ENCODE peak calls at places on chromosomes 16 and 17, in five cellular contexts. O is GM12878, Y is K562, L is HepG2, F is H1. Q is an unnamed sample.

GRCh38 chr17:78589031-78589675 is 12.0 kb upstream of the DNAH17 start:
- DNase-seq in L (peak), O (no peak), Y (no peak), F (no peak), Q (no peak)

GRCh38 chr16:55056585-55057520 is 126.2 kb downstream of the IRX5 start:
- DNase-seq in F (no peak), Y (no peak), L (no peak), O (no peak), Q (peak)

GRCh38 chr17:79201536-79202227 is 127.1 kb downstream of the ENGASE start:
- DNase-seq in F (no peak), O (no peak), L (no peak), Y (no peak), Q (no peak)

GRCh38 chr16:67939507-67940435 is 3.1 kb upstream of the PSMB10 start:
- DNase-seq in Y (no peak), L (no peak), O (no peak), F (no peak), Q (no peak)

GRCh38 chr17:44191941-44192496 is 5.2 kb downstream of the TMUB2 start:
- DNase-seq in L (no peak), F (peak), O (no peak), Y (no peak), Q (no peak)

GRCh38 chr16:80824623-80825364 is 20.4 kb upstream of the CDYL2 start:
- DNase-seq in Y (peak), F (no peak), L (peak), O (peak), Q (peak)

GRCh38 chr17:58396173-58396572 is 21.2 kb downstream of the RNF43 start:
- DNase-seq in L (no peak), O (no peak), Y (no peak), F (no peak), Q (no peak)

GRCh38 chr17:81090361-81091133 is 55.6 kb downstream of the BAIAP2 start:
- DNase-seq in Y (peak), F (peak), L (no peak), O (no peak), Q (peak)

GRCh38 chr17:4167786-4168185 is 24.8 kb downstream of the CYB5D2 start:
- DNase-seq in Y (no peak), F (no peak), L (no peak), O (no peak), Q (no peak)

GRCh38 chr17:10814083-10814482 is 10.2 kb upstream of the TMEM238L start:
- DNase-seq in L (no peak), Y (no peak), F (no peak), O (no peak), Q (no peak)

DNA sequence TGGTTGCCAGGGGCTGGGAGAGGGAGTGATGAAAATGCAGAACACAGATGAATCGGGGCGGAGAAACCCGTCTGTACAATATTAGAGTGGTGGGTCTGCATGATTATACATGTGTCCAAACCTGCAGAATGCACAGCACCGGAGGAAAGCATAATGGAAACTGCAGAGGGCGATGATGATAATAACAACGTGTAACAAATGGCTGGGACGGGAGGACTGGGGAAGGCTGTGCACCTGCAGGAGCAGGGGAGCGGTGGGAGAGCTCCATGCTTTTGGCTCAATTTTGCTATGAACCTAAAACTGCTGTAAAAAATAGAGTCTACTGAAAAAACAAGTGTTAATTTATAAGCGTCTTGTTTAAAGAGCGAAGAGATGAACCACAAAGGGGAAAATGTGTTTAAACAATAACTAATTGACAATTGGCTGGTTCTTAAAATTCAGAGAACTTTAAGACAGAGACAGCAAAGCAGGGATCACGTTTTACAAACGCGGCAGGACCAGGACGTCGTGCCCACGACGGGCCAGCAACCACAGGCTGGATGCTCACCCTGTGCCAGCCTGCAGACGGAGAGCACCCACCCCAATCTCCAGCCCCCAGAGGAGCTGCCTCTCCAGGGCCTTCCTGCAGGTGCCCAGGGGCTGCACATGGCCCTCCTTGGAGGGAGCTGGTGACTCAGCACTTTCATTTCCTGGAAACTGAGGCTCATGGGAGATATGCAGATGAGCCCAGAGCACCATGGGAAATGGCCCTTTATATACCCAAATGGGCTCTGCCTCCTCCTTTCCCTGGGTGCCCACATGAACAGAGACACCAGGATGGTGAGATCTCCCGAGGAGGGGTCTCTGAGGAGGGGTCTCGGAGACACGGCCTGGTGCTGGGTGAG is at the start of gene TEX19:
- DNase-seq in F (no peak), L (no peak), Y (peak), O (no peak), Q (peak)
- TF ChIP-seq CHD2 in F (no peak), L (no peak), Y (no peak), O (no peak), Q (no peak)

GRCh38 chr17:31381165-31381668 is 10.3 kb upstream of the RAB11FIP4 start:
- DNase-seq in O (no peak), L (no peak), F (no peak), Y (no peak), Q (no peak)

GRCh38 chr17:31379796-31380195 is 11.7 kb upstream of the RAB11FIP4 start:
- DNase-seq in O (no peak), L (peak), Y (no peak), F (no peak), Q (no peak)

GRCh38 chr17:31374503-31374902 is 17.0 kb upstream of the RAB11FIP4 start:
- DNase-seq in O (no peak), Y (no peak), F (no peak), L (no peak), Q (no peak)

GRCh38 chr17:31374083-31374447 is 17.4 kb upstream of the RAB11FIP4 start:
- DNase-seq in Y (no peak), F (no peak), L (no peak), O (no peak), Q (no peak)

GRCh38 chr17:31378638-31379037 is 12.8 kb upstream of the RAB11FIP4 start:
- DNase-seq in Y (no peak), O (no peak), L (no peak), F (no peak), Q (no peak)
- TF ChIP-seq GABPA in Y (no peak), O (no peak), L (no peak), F (no peak), Q (no peak)

DNA sequence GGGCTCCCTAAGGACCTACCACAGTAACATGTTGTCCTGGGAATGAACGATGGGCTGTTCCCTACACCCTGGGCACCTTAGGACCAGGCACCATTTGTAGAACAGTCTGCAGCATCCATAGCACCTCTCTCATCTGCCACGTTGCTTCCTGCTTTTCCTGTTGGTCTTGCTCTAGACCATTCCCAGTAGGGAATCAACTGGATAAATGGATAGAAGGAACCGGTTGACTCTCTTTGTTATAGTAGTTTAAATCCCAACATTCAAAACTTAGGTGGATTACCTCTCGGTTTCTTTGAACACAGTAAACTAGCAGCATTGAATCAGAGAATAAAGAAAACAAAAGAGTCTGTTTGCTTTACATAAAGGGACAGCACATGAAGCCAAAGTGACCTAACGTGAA is 159.1 kb downstream of the HS3ST3B1 start:
- DNase-seq in F (no peak), L (no peak), O (no peak), Y (no peak), Q (no peak)
- TF ChIP-seq CHD2 in F (no peak), L (no peak), O (no peak), Y (no peak), Q (no peak)

GRCh38 chr17:47665655-47666054 is 15.9 kb downstream of the KPNB1 start:
- DNase-seq in F (no peak), L (no peak), Y (no peak), O (no peak), Q (no peak)
- TF ChIP-seq GABPA in F (no peak), L (no peak), Y (no peak), O (no peak), Q (no peak)

DNA sequence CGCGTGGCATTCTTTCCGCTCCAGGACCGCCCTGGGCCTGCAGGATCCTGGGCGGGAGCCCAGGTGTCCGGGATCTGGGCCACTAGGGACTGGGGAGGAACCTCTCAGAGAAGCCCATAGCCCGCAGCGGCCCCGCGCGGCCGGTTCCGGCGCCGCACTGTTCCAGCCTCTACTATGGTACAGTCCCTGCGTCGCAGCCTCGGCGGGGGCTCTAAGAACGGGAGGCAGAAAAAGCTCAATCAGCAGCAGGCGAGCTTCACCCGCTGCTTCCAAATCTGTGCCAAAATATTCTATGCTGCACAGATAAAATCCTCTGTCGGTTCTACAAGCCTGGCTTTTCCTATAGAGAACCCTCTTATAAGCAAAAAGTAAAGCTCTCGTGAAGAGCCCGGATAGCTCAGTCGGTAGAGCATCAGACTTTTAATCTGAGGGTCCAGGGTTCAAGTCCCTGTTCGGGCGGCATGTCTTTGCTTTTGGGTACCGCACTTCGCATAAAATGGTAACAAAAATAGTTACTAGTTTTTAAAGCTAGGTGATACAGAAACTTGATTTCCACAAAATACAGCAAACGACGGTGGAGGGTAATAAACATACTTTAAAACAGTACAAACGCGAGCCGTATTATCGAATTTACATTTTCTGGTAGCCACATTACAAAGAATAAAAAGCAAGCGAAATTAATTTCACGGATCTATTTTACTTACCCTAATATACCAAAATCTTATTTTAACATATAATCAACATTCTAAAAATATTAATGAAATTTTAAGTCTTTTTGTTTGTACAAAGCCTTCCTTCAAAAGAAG is 658 bp upstream of the ALOXE3 start:
- DNase-seq in F (no peak), Y (peak), L (peak), O (peak), Q (peak)
- TF ChIP-seq CHD2 in F (no peak), Y (no peak), L (no peak), O (no peak), Q (peak)

DNA sequence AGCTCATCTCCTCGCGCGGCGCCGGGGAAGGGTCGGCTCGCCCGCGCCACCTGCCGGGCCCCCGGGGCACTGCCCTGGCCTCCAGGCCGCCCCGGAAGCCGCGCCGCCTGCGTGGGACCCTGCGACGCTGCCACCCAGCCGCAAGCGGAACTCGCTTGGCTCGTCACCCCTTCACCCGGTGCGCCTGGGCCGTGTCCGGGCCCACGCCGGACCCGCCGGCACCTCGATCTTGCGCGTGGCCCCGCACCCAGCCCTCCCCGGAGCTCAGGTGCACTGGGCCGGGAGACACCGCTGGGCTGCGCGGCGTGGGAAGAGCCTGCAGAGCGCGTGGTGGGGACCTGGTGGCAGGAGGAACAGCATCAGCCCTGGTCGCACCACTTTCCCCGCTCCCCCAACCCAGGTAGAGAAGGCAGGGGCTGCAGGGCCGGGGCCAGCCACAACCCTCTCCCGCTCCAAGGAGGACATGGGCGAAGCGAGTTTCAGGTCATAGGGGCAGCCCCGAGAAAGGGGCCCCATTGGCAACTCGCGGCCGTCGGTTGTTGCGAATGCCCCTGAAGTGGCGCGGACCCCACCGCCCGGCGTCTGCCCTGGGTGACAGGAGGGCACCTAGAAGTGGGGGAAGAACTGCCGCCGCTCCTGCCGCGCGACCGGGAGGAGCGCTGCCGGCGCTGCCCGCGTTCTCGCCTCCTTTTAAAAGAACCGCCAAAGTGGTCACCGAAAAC is 363 bp upstream of the MIF4GD start:
- DNase-seq in F (no peak), O (no peak), L (peak), Y (peak), Q (peak)
- TF ChIP-seq GABPA in F (no peak), O (peak), L (peak), Y (peak), Q (peak)

GRCh38 chr16:719815-720506 is 985 bp upstream of the ANTKMT start:
- DNase-seq in O (no peak), L (peak), Y (no peak), F (no peak), Q (peak)
- TF ChIP-seq CHD2 in O (no peak), L (no peak), Y (no peak), F (no peak), Q (no peak)

Q was measured in SK-N-SH.